ENCODE peak calls at places on chromosomes 6 and 20, in seven cellular contexts. G is IMR-90, N is neuronal stem cell, Y is mesenchymal stem cell, U is mesendoderm, S is H9, Z is trophoblast cell. Q is an unnamed sample.

GRCh38 chr6:90008189-90008907 is 114.1 kb downstream of the GJA10 start:
- DNase-seq in G (no peak), N (no peak), Y (no peak), U (no peak), S (no peak), Z (no peak), Q (no peak)

GRCh38 chr20:57795347-57795697 is 85.5 kb upstream of the PMEPA1 start:
- DNase-seq in G (peak; percentile 2), N (no peak), Y (no peak), U (no peak), S (no peak), Z (no peak), Q (no peak)

GRCh38 chr6:113774122-113774835 is 82.9 kb upstream of the MARCKS start:
- DNase-seq in G (peak; percentile 73), N (no peak), Y (peak; percentile 47), U (peak; percentile 19), S (no peak), Z (no peak), Q (no peak)

GRCh38 chr6:89050155-89050554 is 30.4 kb upstream of the PNRC1 start:
- DNase-seq in G (peak; percentile 28), N (no peak), Y (peak; percentile 89), U (no peak), S (no peak), Z (peak; percentile 66), Q (no peak)

GRCh38 chr6:136077834-136078576 is 172.1 kb downstream of the MTFR2 start:
- DNase-seq in G (peak; percentile 96), N (no peak), Y (peak; percentile 70), U (no peak), S (no peak), Z (peak; percentile 66), Q (no peak)

GRCh38 chr6:54010340-54011276 is 100.6 kb upstream of the MLIP start:
- DNase-seq in G (no peak), N (no peak), Y (peak; percentile 13), U (no peak), S (no peak), Z (no peak), Q (no peak)

GRCh38 chr6:128554302-128554701 is 33.9 kb upstream of the PTPRK start:
- DNase-seq in G (no peak), N (no peak), Y (no peak), U (no peak), S (no peak), Z (no peak), Q (no peak)

GRCh38 chr6:12170351-12171079 is 119.6 kb upstream of the EDN1 start:
- DNase-seq in G (no peak), N (no peak), Y (no peak), U (no peak), S (no peak), Z (no peak), Q (no peak)

GRCh38 chr20:11431613-11432012 is 486.1 kb upstream of the BTBD3 start:
- DNase-seq in G (no peak), N (no peak), Y (no peak), U (no peak), S (no peak), Z (no peak), Q (no peak)

GRCh38 chr20:58457083-58457680 is 58.0 kb downstream of the APCDD1L start:
- DNase-seq in G (peak; percentile 97), N (no peak), Y (peak; percentile 69), U (no peak), S (no peak), Z (peak; percentile 90), Q (no peak)

GRCh38 chr20:14764511-14765369 is 427.3 kb upstream of the FLRT3 start:
- DNase-seq in G (no peak), N (no peak), Y (no peak), U (no peak), S (no peak), Z (no peak), Q (no peak)

GRCh38 chr6:24313477-24314141 is 44.2 kb downstream of the DCDC2 start:
- DNase-seq in G (peak; percentile 60), N (no peak), Y (peak; percentile 6), U (peak; percentile 68), S (peak; percentile 64), Z (peak; percentile 95), Q (no peak)

GRCh38 chr20:53918949-53919361 is 151.4 kb downstream of the BCAS1 start:
- DNase-seq in G (no peak), N (no peak), Y (no peak), U (peak; percentile 98), S (peak; percentile 90), Z (no peak), Q (peak; percentile 76)

GRCh38 chr6:21831531-21832291 is 238.2 kb downstream of the SOX4 start:
- DNase-seq in G (peak; percentile 55), N (no peak), Y (peak; percentile 33), U (no peak), S (no peak), Z (no peak), Q (no peak)

GRCh38 chr6:109406196-109406595 is 23.9 kb upstream of the CD164 start:
- DNase-seq in G (peak; percentile 63), N (no peak), Y (peak; percentile 37), U (no peak), S (no peak), Z (peak; percentile 40), Q (no peak)

GRCh38 chr6:44396968-44397367 is 9.5 kb downstream of the CDC5L start:
- DNase-seq in G (no peak), N (no peak), Y (no peak), U (no peak), S (no peak), Z (no peak), Q (no peak)

GRCh38 chr6:42269553-42269952 is 51.9 kb upstream of the MRPS10 start:
- DNase-seq in G (no peak), N (no peak), Y (no peak), U (no peak), S (no peak), Z (no peak), Q (no peak)

GRCh38 chr6:29824144-29824543 is 3.5 kb upstream of the HLA-G start:
- DNase-seq in G (no peak), N (no peak), Y (no peak), U (no peak), S (no peak), Z (no peak), Q (no peak)

GRCh38 chr6:150142657-150143501 is at the start of gene PPP1R14C:
- DNase-seq in G (no peak), N (peak; percentile 58), Y (no peak), U (peak; percentile 63), S (peak; percentile 68), Z (peak; percentile 27), Q (peak; percentile 75)

GRCh38 chr6:15887491-15888461 is 224.9 kb upstream of the DTNBP1 start:
- DNase-seq in G (no peak), N (no peak), Y (no peak), U (no peak), S (no peak), Z (no peak), Q (no peak)

GRCh38 chr20:9359561-9360308 is 154.7 kb upstream of the LAMP5 start:
- DNase-seq in G (peak; percentile 70), N (peak; percentile 56), Y (peak; percentile 80), U (peak; percentile 59), S (peak; percentile 52), Z (peak; percentile 64), Q (peak; percentile 62)

GRCh38 chr6:31615748-31616147 is 714 bp downstream of the AIF1 start:
- DNase-seq in G (no peak), N (no peak), Y (no peak), U (no peak), S (no peak), Z (no peak), Q (no peak)

GRCh38 chr6:50658561-50658960 is 54.8 kb upstream of the TFAP2D start:
- DNase-seq in G (no peak), N (no peak), Y (no peak), U (no peak), S (no peak), Z (no peak), Q (no peak)

GRCh38 chr6:53536561-53536960 is 8.3 kb downstream of the GCLC start:
- DNase-seq in G (no peak), N (no peak), Y (no peak), U (no peak), S (no peak), Z (no peak), Q (no peak)

GRCh38 chr6:153668758-153669157 is 370.3 kb upstream of the OPRM1 start:
- DNase-seq in G (no peak), N (no peak), Y (no peak), U (no peak), S (no peak), Z (no peak), Q (no peak)

GRCh38 chr6:96963809-96964208 is 39.3 kb downstream of the KLHL32 start:
- DNase-seq in G (no peak), N (no peak), Y (no peak), U (peak; percentile 11), S (no peak), Z (no peak), Q (no peak)

GRCh38 chr20:44186674-44187053 is 324 bp downstream of the JPH2 start:
- DNase-seq in G (no peak), N (no peak), Y (no peak), U (no peak), S (no peak), Z (no peak), Q (no peak)

DNA sequence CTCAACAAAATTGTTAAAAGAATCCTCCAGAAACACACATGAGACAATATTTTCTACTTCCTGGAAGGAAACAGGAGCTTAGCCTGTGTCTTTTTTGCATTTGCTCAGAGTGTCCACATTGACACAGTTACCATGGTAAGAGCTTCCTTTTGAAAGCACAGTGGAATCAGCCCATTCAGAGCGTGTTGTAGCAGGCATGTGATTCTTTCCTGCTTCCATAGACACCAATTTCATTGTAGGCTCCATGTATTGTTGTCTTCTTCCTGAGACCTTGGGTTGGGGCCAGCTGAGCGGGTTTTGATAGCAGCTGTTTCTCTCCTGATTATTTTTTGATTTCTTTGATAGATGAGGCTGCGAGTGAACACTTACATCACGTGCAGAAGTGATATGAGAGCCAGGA is 44.9 kb upstream of the PXDC1 start:
- DNase-seq in G (no peak), N (no peak), Y (no peak), U (no peak), S (no peak), Z (peak; percentile 54), Q (no peak)
- H3K4me2 ChIP-seq in G (no peak overlapping the region), N (no peak overlapping the region), Y (no peak overlapping the region), U (no peak overlapping the region), S (no peak overlapping the region), Z (no peak overlapping the region), Q (no peak overlapping the region)

GRCh38 chr6:19587238-19587942 is 249.8 kb upstream of the ID4 start:
- DNase-seq in G (no peak), N (no peak), Y (no peak), U (no peak), S (no peak), Z (no peak), Q (no peak)
- H3K23ac ChIP-seq in G (no peak overlapping the region), N (no peak overlapping the region), Y (no peak overlapping the region), U (no peak overlapping the region), S (no peak overlapping the region), Z (no peak overlapping the region), Q (no peak overlapping the region)

DNA sequence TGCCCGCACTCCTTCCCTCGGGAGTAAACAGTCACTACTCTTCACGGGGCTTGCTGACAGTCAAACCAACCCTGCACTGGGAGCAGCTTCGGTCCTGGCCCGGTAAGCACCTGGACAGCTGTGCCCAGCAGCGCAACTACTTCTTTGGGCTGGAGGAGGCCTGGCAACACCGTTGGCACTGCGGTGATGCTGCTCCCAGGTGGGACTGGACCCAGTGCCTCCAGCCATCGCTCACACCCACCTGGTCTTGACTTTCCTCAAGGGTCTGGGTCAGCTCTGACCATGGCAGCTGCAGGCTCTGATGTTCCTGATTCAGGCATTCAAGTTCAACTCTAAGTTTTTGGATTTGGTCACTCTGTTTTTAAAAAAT is 53.8 kb downstream of the GINS1 start:
- DNase-seq in G (no peak), N (no peak), Y (no peak), U (no peak), S (no peak), Z (no peak), Q (no peak)
- H3K4me2 ChIP-seq in G (no peak overlapping the region), N (no peak overlapping the region), Y (no peak overlapping the region), U (no peak overlapping the region), S (no peak overlapping the region), Z (no peak overlapping the region), Q (no peak overlapping the region)

GRCh38 chr6:110858016-110858415 is 16.6 kb upstream of the AMD1 start:
- DNase-seq in G (no peak), N (no peak), Y (no peak), U (no peak), S (no peak), Z (no peak), Q (no peak)
- H3K23ac ChIP-seq in G (no peak overlapping the region), N (no peak overlapping the region), Y (no peak overlapping the region), U (no peak overlapping the region), S (no peak overlapping the region), Z (no peak overlapping the region), Q (no peak overlapping the region)

Q was measured in H1.